ENCODE peak calls at places on chromosome 11, in seven cellular contexts. One of them, this sample, is unnamed.

GRCh38 chr11:127338380-127339259 is 338.1 kb upstream of the KIRREL3 start:
- ATAC-seq in activated T-cell treated with anti-CD3 and anti-CD28 coated beads, Interleukin-2, amount 50 U/mL, for 4 hours: no peak
- ATAC-seq in CD4-positive, CD25-positive, alpha-beta regulatory T cell: no peak
- ATAC-seq in Panc1: no peak
- ATAC-seq in naive thymus-derived CD8-positive, alpha-beta T cell: no peak
- ATAC-seq in A549: no peak
- ATAC-seq in activated CD8-positive, alpha-beta memory T cell treated with anti-CD3 and anti-CD28 coated beads, Interleukin-2, amount 10 ng/mL, durations not matched to agents 7 days and 5 days: no peak
- ATAC-seq in this sample: no peak

GRCh38 chr11:32861850-32862577 is 30.6 kb upstream of the QSER1 start:
- ATAC-seq in activated T-cell treated with anti-CD3 and anti-CD28 coated beads, Interleukin-2, amount 50 U/mL, for 4 hours: no peak
- ATAC-seq in CD4-positive, CD25-positive, alpha-beta regulatory T cell: no peak
- ATAC-seq in Panc1: no peak
- ATAC-seq in naive thymus-derived CD8-positive, alpha-beta T cell: no peak
- ATAC-seq in A549: no peak
- ATAC-seq in activated CD8-positive, alpha-beta memory T cell treated with anti-CD3 and anti-CD28 coated beads, Interleukin-2, amount 10 ng/mL, durations not matched to agents 7 days and 5 days: no peak
- ATAC-seq in this sample: no peak

GRCh38 chr11:131503017-131503416 is 132.6 kb downstream of the NTM start:
- ATAC-seq in activated T-cell treated with anti-CD3 and anti-CD28 coated beads, Interleukin-2, amount 50 U/mL, for 4 hours: no peak
- ATAC-seq in CD4-positive, CD25-positive, alpha-beta regulatory T cell: no peak
- ATAC-seq in Panc1: no peak
- ATAC-seq in naive thymus-derived CD8-positive, alpha-beta T cell: no peak
- ATAC-seq in A549: no peak
- ATAC-seq in activated CD8-positive, alpha-beta memory T cell treated with anti-CD3 and anti-CD28 coated beads, Interleukin-2, amount 10 ng/mL, durations not matched to agents 7 days and 5 days: no peak
- ATAC-seq in this sample: no peak

GRCh38 chr11:10893713-10894112 is 35.9 kb upstream of the ZBED5 start:
- ATAC-seq in activated T-cell treated with anti-CD3 and anti-CD28 coated beads, Interleukin-2, amount 50 U/mL, for 4 hours: no peak
- ATAC-seq in CD4-positive, CD25-positive, alpha-beta regulatory T cell: no peak
- ATAC-seq in Panc1: no peak
- ATAC-seq in naive thymus-derived CD8-positive, alpha-beta T cell: no peak
- ATAC-seq in A549: peak; percentile 95
- ATAC-seq in activated CD8-positive, alpha-beta memory T cell treated with anti-CD3 and anti-CD28 coated beads, Interleukin-2, amount 10 ng/mL, durations not matched to agents 7 days and 5 days: no peak
- ATAC-seq in this sample: no peak

GRCh38 chr11:76166314-76166713 is 40.0 kb downstream of the WNT11 start:
- ATAC-seq in activated T-cell treated with anti-CD3 and anti-CD28 coated beads, Interleukin-2, amount 50 U/mL, for 4 hours: peak; percentile 69
- ATAC-seq in CD4-positive, CD25-positive, alpha-beta regulatory T cell: no peak
- ATAC-seq in Panc1: no peak
- ATAC-seq in naive thymus-derived CD8-positive, alpha-beta T cell: no peak
- ATAC-seq in A549: no peak
- ATAC-seq in activated CD8-positive, alpha-beta memory T cell treated with anti-CD3 and anti-CD28 coated beads, Interleukin-2, amount 10 ng/mL, durations not matched to agents 7 days and 5 days: peak; percentile 87
- ATAC-seq in this sample: no peak

GRCh38 chr11:3338569-3339565 is 40.1 kb downstream of the ZNF195 start:
- ATAC-seq in activated T-cell treated with anti-CD3 and anti-CD28 coated beads, Interleukin-2, amount 50 U/mL, for 4 hours: no peak
- ATAC-seq in CD4-positive, CD25-positive, alpha-beta regulatory T cell: no peak
- ATAC-seq in Panc1: no peak
- ATAC-seq in naive thymus-derived CD8-positive, alpha-beta T cell: no peak
- ATAC-seq in A549: no peak
- ATAC-seq in activated CD8-positive, alpha-beta memory T cell treated with anti-CD3 and anti-CD28 coated beads, Interleukin-2, amount 10 ng/mL, durations not matched to agents 7 days and 5 days: no peak
- ATAC-seq in this sample: no peak

GRCh38 chr11:16891964-16892363 is 122.2 kb downstream of the PLEKHA7 start:
- ATAC-seq in activated T-cell treated with anti-CD3 and anti-CD28 coated beads, Interleukin-2, amount 50 U/mL, for 4 hours: no peak
- ATAC-seq in CD4-positive, CD25-positive, alpha-beta regulatory T cell: no peak
- ATAC-seq in Panc1: no peak
- ATAC-seq in naive thymus-derived CD8-positive, alpha-beta T cell: no peak
- ATAC-seq in A549: no peak
- ATAC-seq in activated CD8-positive, alpha-beta memory T cell treated with anti-CD3 and anti-CD28 coated beads, Interleukin-2, amount 10 ng/mL, durations not matched to agents 7 days and 5 days: no peak
- ATAC-seq in this sample: peak; percentile 57

GRCh38 chr11:111723595-111723994 is 42.6 kb downstream of the PPP2R1B start:
- ATAC-seq in activated T-cell treated with anti-CD3 and anti-CD28 coated beads, Interleukin-2, amount 50 U/mL, for 4 hours: no peak
- ATAC-seq in CD4-positive, CD25-positive, alpha-beta regulatory T cell: no peak
- ATAC-seq in Panc1: no peak
- ATAC-seq in naive thymus-derived CD8-positive, alpha-beta T cell: no peak
- ATAC-seq in A549: no peak
- ATAC-seq in activated CD8-positive, alpha-beta memory T cell treated with anti-CD3 and anti-CD28 coated beads, Interleukin-2, amount 10 ng/mL, durations not matched to agents 7 days and 5 days: no peak
- ATAC-seq in this sample: peak; percentile 20